ENCODE peak calls at places on chromosomes 3 and 15, in four cellular contexts. R, I, D and M are unnamed samples.

GRCh38 chr15:66722757-66723540 is 20.9 kb downstream of the SMAD6 start:
- DNase-seq in R (no peak), I (no peak), D (no peak), M (no peak)

GRCh38 chr15:64045774-64046346 is 425 bp downstream of the DAPK2 start:
- DNase-seq in R (peak), I (no peak), D (peak), M (no peak)

GRCh38 chr15:92164327-92165000 is 229.2 kb upstream of the ST8SIA2 start:
- DNase-seq in R (no peak), I (peak), D (peak), M (peak)

GRCh38 chr3:59411176-59411575 is 361.4 kb upstream of the CFAP20DC start:
- DNase-seq in R (no peak), I (no peak), D (no peak), M (no peak)

GRCh38 chr3:47394867-47395266 is 14.0 kb downstream of the PTPN23 start:
- DNase-seq in R (no peak), I (no peak), D (no peak), M (no peak)

GRCh38 chr3:146817705-146818104 is 212.6 kb upstream of the PLSCR5 start:
- DNase-seq in R (peak), I (peak), D (no peak), M (peak)

GRCh38 chr3:138202945-138203701 is 16.0 kb downstream of the ARMC8 start:
- DNase-seq in R (no peak), I (no peak), D (no peak), M (no peak)

GRCh38 chr3:88509582-88509981 is 359.8 kb downstream of the C3orf38 start:
- DNase-seq in R (no peak), I (no peak), D (peak), M (no peak)

GRCh38 chr3:69354948-69355347 is 30.9 kb downstream of the FRMD4B start:
- DNase-seq in R (peak), I (no peak), D (no peak), M (no peak)

GRCh38 chr15:29859981-29860745 is 37.9 kb upstream of the TJP1 start:
- DNase-seq in R (peak), I (peak), D (no peak), M (no peak)